ENCODE peak calls at places on chromosomes 4 and X, in seven cellular contexts. R, Q, N, A, C, H and J are unnamed samples.

GRCh38 chr4:86685401-86685800 is 91.3 kb downstream of the PTPN13 start:
- DNase-seq in N (no peak), A (no peak), C (no peak), Q (no peak), R (no peak), H (no peak), J (no peak)

GRCh38 chrX:2395261-2395850 is 105.4 kb downstream of the DHRSX start:
- DNase-seq in Q (no peak), C (no peak), N (no peak), A (no peak), R (no peak), H (peak; percentile 10), J (no peak)

GRCh38 chr4:169139013-169139412 is 129.0 kb upstream of the CBR4 start:
- DNase-seq in Q (no peak), R (no peak), A (no peak), N (no peak), C (no peak), H (no peak), J (no peak)

GRCh38 chr4:8765084-8765483 is 106.6 kb downstream of the HMX1 start:
- DNase-seq in N (no peak), Q (peak; percentile 35), H (no peak), A (no peak), C (peak; percentile 55), R (no peak), J (no peak)

GRCh38 chr4:74206088-74206826 is 48.3 kb downstream of the MTHFD2L start:
- DNase-seq in C (no peak), H (peak; percentile 40), A (no peak), N (no peak), Q (no peak), R (no peak), J (no peak)

GRCh38 chr4:41655177-41655576 is 93.3 kb downstream of the PHOX2B start:
- DNase-seq in H (no peak), C (no peak), A (no peak), N (no peak), R (no peak), Q (no peak), J (no peak)

GRCh38 chr4:122012735-122013134 is 60.9 kb upstream of the TRPC3 start:
- DNase-seq in N (no peak), Q (no peak), H (no peak), R (no peak), C (no peak), A (no peak), J (no peak)

GRCh38 chr4:102687982-102688433 is 72.8 kb downstream of the MANBA start:
- DNase-seq in Q (no peak), N (no peak), C (no peak), H (no peak), R (no peak), A (no peak), J (no peak)

GRCh38 chr4:181970356-181970755 is 272.8 kb upstream of the TENM3 start:
- DNase-seq in N (no peak), H (no peak), A (no peak), C (no peak), R (no peak), Q (no peak), J (no peak)

GRCh38 chr4:140099993-140100392 is 54.0 kb downstream of the MAML3 start:
- DNase-seq in A (peak; percentile 27), R (no peak), H (no peak), C (peak; percentile 79), N (peak; percentile 60), Q (peak; percentile 80), J (no peak)

GRCh38 chrX:138756234-138756633 is 44.7 kb upstream of the FGF13 start:
- DNase-seq in C (peak; percentile 58), Q (no peak), H (no peak), N (peak; percentile 64), A (peak; percentile 6), R (peak; percentile 5), J (no peak)

GRCh38 chr4:152937535-152938236 is 1.6 kb downstream of the FHDC1 start:
- DNase-seq in Q (peak; percentile 84), A (peak; percentile 35), H (no peak), R (peak; percentile 36), N (peak; percentile 76), C (no peak), J (no peak)

GRCh38 chr4:98639523-98639922 is 18.9 kb downstream of the TSPAN5 start:
- DNase-seq in Q (no peak), A (no peak), C (no peak), H (no peak), N (no peak), R (no peak), J (no peak)

GRCh38 chrX:17812763-17813162 is 48.3 kb downstream of the RAI2 start:
- DNase-seq in C (no peak), Q (no peak), A (no peak), R (no peak), N (no peak), H (peak; percentile 50), J (no peak)

GRCh38 chrX:124507276-124507675 is 160.9 kb downstream of the SH2D1A start:
- DNase-seq in C (no peak), R (peak; percentile 9), N (no peak), Q (no peak), A (no peak), H (no peak), J (no peak)

GRCh38 chrX:47992093-47992375 is 11.8 kb downstream of the ZNF182 start:
- DNase-seq in C (no peak), A (no peak), Q (no peak), H (no peak), N (no peak), R (no peak), J (no peak)

GRCh38 chrX:88838392-88838791 is 91.4 kb downstream of the CPXCR1 start:
- DNase-seq in Q (no peak), R (no peak), H (no peak), A (no peak), N (no peak), C (no peak), J (no peak)

GRCh38 chrX:134623293-134624045 is 34.8 kb downstream of the PLAC1 start:
- DNase-seq in R (no peak), H (no peak), N (no peak), Q (no peak), A (no peak), C (no peak), J (no peak)

GRCh38 chr4:99323761-99324160 is 2.6 kb upstream of the ADH1B start:
- DNase-seq in C (no peak), H (no peak), R (no peak), N (no peak), A (no peak), Q (no peak), J (no peak)

GRCh38 chrX:14729058-14729457 is 143.8 kb downstream of the FANCB start:
- DNase-seq in N (no peak), Q (no peak), C (no peak), H (no peak), R (no peak), A (no peak), J (no peak)

GRCh38 chr4:35252866-35253265 is 991.4 kb downstream of the ARAP2 start:
- DNase-seq in C (no peak), Q (no peak), R (no peak), A (no peak), H (no peak), N (no peak), J (no peak)

GRCh38 chr4:168664242-168664897 is 167.5 kb downstream of the PALLD start:
- DNase-seq in R (no peak), Q (no peak), N (no peak), A (no peak), C (no peak), H (no peak), J (no peak)

GRCh38 chrX:40062525-40063193 is 35.1 kb downstream of the BCOR start:
- DNase-seq in R (no peak), C (no peak), H (no peak), N (no peak), A (no peak), Q (no peak), J (no peak)

GRCh38 chrX:144293229-144293628 is 409.4 kb downstream of the UBE2NL start:
- DNase-seq in R (no peak), C (no peak), H (no peak), Q (no peak), A (no peak), N (no peak), J (no peak)

GRCh38 chr4:104756837-104757236 is 262.1 kb upstream of the CXXC4 start:
- DNase-seq in A (no peak), Q (no peak), N (no peak), R (no peak), H (no peak), C (no peak), J (no peak)
- H3K27ac ChIP-seq in A (no peak overlapping the region), Q (no peak overlapping the region), N (no peak overlapping the region), R (no peak overlapping the region), H (no peak overlapping the region), C (no peak overlapping the region), J (no peak overlapping the region)

GRCh38 chr4:81546777-81547176 is 75.1 kb upstream of the RASGEF1B start:
- DNase-seq in A (no peak), Q (no peak), N (no peak), R (no peak), H (no peak), C (no peak), J (no peak)

GRCh38 chr4:81555489-81555888 is 83.8 kb upstream of the RASGEF1B start:
- DNase-seq in A (no peak), R (no peak), H (no peak), Q (no peak), N (no peak), C (no peak), J (no peak)

DNA sequence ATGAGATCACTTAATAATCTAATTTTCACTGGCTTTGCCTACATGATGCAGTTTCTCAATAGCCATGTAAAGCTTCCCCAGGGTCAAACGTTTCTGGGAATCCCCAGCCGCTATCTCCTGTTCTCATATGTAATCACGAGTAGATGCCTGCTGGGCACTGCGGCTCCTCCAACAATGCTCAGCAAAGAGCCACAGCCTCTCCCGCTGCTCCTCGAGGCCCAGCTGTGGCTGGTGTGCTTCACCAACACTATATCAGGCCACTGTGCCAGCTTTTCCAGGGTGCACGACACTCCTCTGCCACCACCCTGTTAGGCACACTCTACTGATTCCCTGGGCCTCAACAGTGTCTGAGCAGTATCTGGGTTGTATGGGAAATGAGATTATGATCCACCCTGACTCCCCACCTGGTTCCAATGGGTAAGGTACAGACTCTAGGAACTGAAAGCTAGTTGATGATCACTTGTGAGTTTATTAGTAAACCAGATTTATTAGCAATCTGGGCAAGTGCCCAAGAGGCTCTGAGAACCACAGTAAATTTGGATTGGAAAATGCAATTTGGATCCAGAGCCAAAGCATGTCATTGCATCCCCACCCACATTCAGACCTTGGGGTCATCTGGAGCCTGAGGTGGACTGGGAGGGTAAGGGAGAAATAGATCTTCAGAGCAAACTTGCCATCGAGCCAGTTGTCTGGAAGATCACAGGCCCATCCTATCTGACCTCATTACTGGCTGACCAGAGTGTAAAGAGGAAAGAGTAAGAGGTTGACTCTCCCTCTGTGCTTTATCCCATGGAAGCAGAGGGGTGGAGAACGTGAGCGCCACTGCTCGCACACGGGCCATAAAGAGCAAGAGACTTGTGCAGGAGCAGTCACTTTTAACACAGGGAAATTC is 78.5 kb upstream of the RASGEF1B start:
- DNase-seq in A (no peak), N (no peak), C (no peak), R (no peak), Q (peak; percentile 56), H (no peak), J (no peak)
- H3K27ac ChIP-seq in A (peak overlapping the region; percentile 10), N (no peak overlapping the region), C (no peak overlapping the region), R (no peak overlapping the region), Q (no peak overlapping the region), H (no peak overlapping the region), J (no peak overlapping the region)

GRCh38 chr4:24777528-24777927 is 17.8 kb upstream of the SOD3 start:
- DNase-seq in R (no peak), A (no peak), Q (no peak), N (no peak), H (no peak), C (no peak), J (no peak)
- H3K27ac ChIP-seq in R (no peak overlapping the region), A (peak overlapping the region; percentile 35), Q (no peak overlapping the region), N (no peak overlapping the region), H (no peak overlapping the region), C (no peak overlapping the region), J (no peak overlapping the region)

GRCh38 chrX:115591856-115592842 is 31.2 kb downstream of the PLS3 start:
- DNase-seq in N (no peak), H (no peak), C (no peak), R (no peak), Q (no peak), A (no peak), J (no peak)
- H3K27ac ChIP-seq in N (peak overlapping the region; percentile 72), H (no peak overlapping the region), C (peak overlapping the region; percentile 78), R (no peak overlapping the region), Q (peak overlapping the region; percentile 71), A (peak overlapping the region; percentile 90), J (peak overlapping the region; percentile 93)